ENCODE peak calls at places on chromosomes 3 and 15, in five cellular contexts. One of them, this sample, is unnamed.

GRCh38 chr3:194877311-194878119 is 191.8 kb downstream of the FAM43A start:
- DNase-seq in RWPE1: no peak
- DNase-seq in T follicular helper cell: no peak
- DNase-seq in H9: peak; percentile 11
- DNase-seq in head of caudate nucleus: no peak
- DNase-seq in this sample: no peak

GRCh38 chr3:124229407-124229806 is 237.5 kb upstream of the ROPN1 start:
- DNase-seq in RWPE1: peak; percentile 25
- DNase-seq in T follicular helper cell: no peak
- DNase-seq in H9: no peak
- DNase-seq in head of caudate nucleus: peak; percentile 51
- DNase-seq in this sample: peak; percentile 67

GRCh38 chr3:42721690-42722089 is 19.1 kb upstream of the HHATL start:
- DNase-seq in RWPE1: no peak
- DNase-seq in T follicular helper cell: no peak
- DNase-seq in H9: no peak
- DNase-seq in head of caudate nucleus: no peak
- DNase-seq in this sample: no peak

GRCh38 chr3:191070762-191071365 is 128.2 kb upstream of the OSTN start:
- DNase-seq in RWPE1: no peak
- DNase-seq in T follicular helper cell: no peak
- DNase-seq in H9: no peak
- DNase-seq in head of caudate nucleus: no peak
- DNase-seq in this sample: peak; percentile 28

GRCh38 chr3:124563376-124563775 is 166.9 kb upstream of the UMPS start:
- DNase-seq in RWPE1: peak; percentile 37
- DNase-seq in T follicular helper cell: no peak
- DNase-seq in H9: no peak
- DNase-seq in head of caudate nucleus: no peak
- DNase-seq in this sample: peak; percentile 65

GRCh38 chr3:134463676-134464611 is 21.8 kb downstream of the ANAPC13 start:
- DNase-seq in RWPE1: no peak
- DNase-seq in T follicular helper cell: no peak
- DNase-seq in H9: peak; percentile 90
- DNase-seq in head of caudate nucleus: no peak
- DNase-seq in this sample: peak; percentile 54

GRCh38 chr3:79040701-79041100 is 727.1 kb downstream of the ROBO1 start:
- DNase-seq in RWPE1: peak; percentile 26
- DNase-seq in T follicular helper cell: no peak
- DNase-seq in H9: no peak
- DNase-seq in head of caudate nucleus: no peak
- DNase-seq in this sample: peak; percentile 92

GRCh38 chr3:56758539-56758981 is 43.2 kb downstream of the ARHGEF3 start:
- DNase-seq in RWPE1: peak; percentile 50
- DNase-seq in T follicular helper cell: no peak
- DNase-seq in H9: no peak
- DNase-seq in head of caudate nucleus: no peak
- DNase-seq in this sample: peak; percentile 77

GRCh38 chr3:114650808-114651207 is 357.0 kb downstream of the TIGIT start:
- DNase-seq in RWPE1: peak; percentile 20
- DNase-seq in T follicular helper cell: no peak
- DNase-seq in H9: no peak
- DNase-seq in head of caudate nucleus: no peak
- DNase-seq in this sample: peak; percentile 29

GRCh38 chr3:126364130-126364695 is 7.0 kb upstream of the KLF15 start:
- DNase-seq in RWPE1: no peak
- DNase-seq in T follicular helper cell: no peak
- DNase-seq in H9: no peak
- DNase-seq in head of caudate nucleus: no peak
- DNase-seq in this sample: no peak

GRCh38 chr3:170809021-170809974 is 60.7 kb downstream of the RPL22L1 start:
- DNase-seq in RWPE1: peak; percentile 78
- DNase-seq in T follicular helper cell: no peak
- DNase-seq in H9: peak; percentile 61
- DNase-seq in head of caudate nucleus: peak; percentile 27
- DNase-seq in this sample: peak; percentile 88

GRCh38 chr3:43473228-43473627 is 148.6 kb downstream of the ANO10 start:
- DNase-seq in RWPE1: no peak
- DNase-seq in T follicular helper cell: no peak
- DNase-seq in H9: no peak
- DNase-seq in head of caudate nucleus: no peak
- DNase-seq in this sample: no peak

GRCh38 chr3:63231556-63231955 is 46.6 kb upstream of the SYNPR start:
- DNase-seq in RWPE1: no peak
- DNase-seq in T follicular helper cell: no peak
- DNase-seq in H9: no peak
- DNase-seq in head of caudate nucleus: no peak
- DNase-seq in this sample: no peak

GRCh38 chr3:177452487-177452886 is 255.2 kb upstream of the TBL1XR1 start:
- DNase-seq in RWPE1: peak; percentile 88
- DNase-seq in T follicular helper cell: no peak
- DNase-seq in H9: no peak
- DNase-seq in head of caudate nucleus: no peak
- DNase-seq in this sample: peak; percentile 99

GRCh38 chr3:150469931-150470740 is 62.0 kb downstream of the TSC22D2 start:
- DNase-seq in RWPE1: no peak
- DNase-seq in T follicular helper cell: no peak
- DNase-seq in H9: no peak
- DNase-seq in head of caudate nucleus: no peak
- DNase-seq in this sample: peak; percentile 97

GRCh38 chr3:156801746-156802145 is 24.4 kb upstream of the LEKR1 start:
- DNase-seq in RWPE1: no peak
- DNase-seq in T follicular helper cell: no peak
- DNase-seq in H9: no peak
- DNase-seq in head of caudate nucleus: no peak
- DNase-seq in this sample: no peak

GRCh38 chr15:64619880-64620839 is 155.2 kb downstream of the RBPMS2 start:
- DNase-seq in RWPE1: peak; percentile 75
- DNase-seq in T follicular helper cell: no peak
- DNase-seq in H9: no peak
- DNase-seq in head of caudate nucleus: no peak
- DNase-seq in this sample: peak; percentile 86

GRCh38 chr15:50150851-50151250 is 31.1 kb upstream of the SLC27A2 start:
- DNase-seq in RWPE1: no peak
- DNase-seq in T follicular helper cell: no peak
- DNase-seq in H9: no peak
- DNase-seq in head of caudate nucleus: no peak
- DNase-seq in this sample: no peak

GRCh38 chr3:169077394-169077906 is 586.1 kb downstream of the MECOM start:
- DNase-seq in RWPE1: no peak
- DNase-seq in T follicular helper cell: no peak
- DNase-seq in H9: no peak
- DNase-seq in head of caudate nucleus: no peak
- DNase-seq in this sample: no peak

GRCh38 chr3:139016430-139017048 is 4.2 kb downstream of the PRR23B start:
- DNase-seq in RWPE1: no peak
- DNase-seq in T follicular helper cell: no peak
- DNase-seq in H9: no peak
- DNase-seq in head of caudate nucleus: no peak
- DNase-seq in this sample: no peak

GRCh38 chr3:79018671-79019136 is 749.1 kb downstream of the ROBO1 start:
- DNase-seq in RWPE1: peak; percentile 13
- DNase-seq in T follicular helper cell: no peak
- DNase-seq in H9: peak; percentile 59
- DNase-seq in head of caudate nucleus: peak; percentile 68
- DNase-seq in this sample: peak; percentile 79

GRCh38 chr3:59678042-59678707 is 628.4 kb upstream of the CFAP20DC start:
- DNase-seq in RWPE1: no peak
- DNase-seq in T follicular helper cell: no peak
- DNase-seq in H9: no peak
- DNase-seq in head of caudate nucleus: no peak
- DNase-seq in this sample: peak; percentile 35

GRCh38 chr3:113212845-113213375 is 1.6 kb downstream of the BOC start:
- DNase-seq in RWPE1: no peak
- DNase-seq in T follicular helper cell: no peak
- DNase-seq in H9: no peak
- DNase-seq in head of caudate nucleus: no peak
- DNase-seq in this sample: no peak

GRCh38 chr3:122794779-122795673 is at the start of gene SLC49A4:
- DNase-seq in RWPE1: peak; percentile 83
- DNase-seq in T follicular helper cell: peak; percentile 48
- DNase-seq in H9: peak; percentile 93
- DNase-seq in head of caudate nucleus: peak; percentile 67
- DNase-seq in this sample: peak; percentile 77

GRCh38 chr15:66489179-66489791 is 8.3 kb downstream of the SNAPC5 start:
- DNase-seq in RWPE1: no peak
- DNase-seq in T follicular helper cell: no peak
- DNase-seq in H9: no peak
- DNase-seq in head of caudate nucleus: no peak
- DNase-seq in this sample: no peak

GRCh38 chr15:52295421-52295991 is at the start of gene MYO5C:
- DNase-seq in RWPE1: peak; percentile 89
- DNase-seq in T follicular helper cell: no peak
- DNase-seq in H9: peak; percentile 92
- DNase-seq in head of caudate nucleus: peak; percentile 51
- DNase-seq in this sample: peak; percentile 72

GRCh38 chr3:189903562-189904250 is 217.0 kb downstream of the P3H2 start:
- DNase-seq in RWPE1: no peak
- DNase-seq in T follicular helper cell: no peak
- DNase-seq in H9: no peak
- DNase-seq in head of caudate nucleus: no peak
- DNase-seq in this sample: no peak

GRCh38 chr3:115074502-115074901 is 72.6 kb downstream of the ZBTB20 start:
- DNase-seq in RWPE1: no peak
- DNase-seq in T follicular helper cell: no peak
- DNase-seq in H9: no peak
- DNase-seq in head of caudate nucleus: no peak
- DNase-seq in this sample: peak; percentile 13

GRCh38 chr3:11291808-11292207 is 19.6 kb downstream of the ATG7 start:
- DNase-seq in RWPE1: no peak
- DNase-seq in T follicular helper cell: no peak
- DNase-seq in H9: no peak
- DNase-seq in head of caudate nucleus: no peak
- DNase-seq in this sample: no peak

GRCh38 chr15:80194914-80195313 is 42.1 kb downstream of the FAH start:
- DNase-seq in RWPE1: no peak
- DNase-seq in T follicular helper cell: no peak
- DNase-seq in H9: no peak
- DNase-seq in head of caudate nucleus: no peak
- DNase-seq in this sample: no peak

GRCh38 chr15:100922192-100923040 is 3.3 kb downstream of the LRRK1 start:
- DNase-seq in RWPE1: no peak
- DNase-seq in T follicular helper cell: no peak
- DNase-seq in H9: no peak
- DNase-seq in head of caudate nucleus: no peak
- DNase-seq in this sample: no peak

GRCh38 chr3:111285691-111286090 is 214.1 kb downstream of the NECTIN3 start:
- DNase-seq in RWPE1: no peak
- DNase-seq in T follicular helper cell: no peak
- DNase-seq in H9: no peak
- DNase-seq in head of caudate nucleus: peak; percentile 10
- DNase-seq in this sample: no peak

GRCh38 chr3:37862219-37862711 is 585 bp downstream of the CTDSPL start:
- DNase-seq in RWPE1: peak; percentile 26
- DNase-seq in T follicular helper cell: no peak
- DNase-seq in H9: peak; percentile 51
- DNase-seq in head of caudate nucleus: peak; percentile 64
- DNase-seq in this sample: peak; percentile 67

GRCh38 chr3:27990347-27990746 is 251.1 kb upstream of the CMC1 start:
- DNase-seq in RWPE1: no peak
- DNase-seq in T follicular helper cell: no peak
- DNase-seq in H9: no peak
- DNase-seq in head of caudate nucleus: no peak
- DNase-seq in this sample: peak; percentile 37

GRCh38 chr3:24487325-24488242 is 7.1 kb downstream of the THRB start:
- DNase-seq in RWPE1: peak; percentile 11
- DNase-seq in T follicular helper cell: no peak
- DNase-seq in H9: no peak
- DNase-seq in head of caudate nucleus: no peak
- DNase-seq in this sample: peak; percentile 86